ENCODE peak calls at places on chromosomes 11 and 22, in nine cellular contexts. R, J, T, E, C, S, X, I and V are unnamed samples.

GRCh38 chr11:4539603-4540219 is 5.3 kb upstream of the OR52M1 start:
- DNase-seq in R (peak), C (peak), S (peak), I (peak), J (no peak), E (peak), X (peak), T (no peak), V (peak)

GRCh38 chr22:39522567-39523300 is 2.4 kb downstream of the ATF4 start:
- DNase-seq in T (no peak), C (no peak), I (no peak), S (peak), E (peak), R (no peak), J (no peak), X (no peak), V (peak)

GRCh38 chr22:30858976-30859713 is 109.4 kb downstream of the MORC2 start:
- DNase-seq in X (peak), E (no peak), J (peak), T (no peak), R (no peak), S (no peak), C (peak), I (no peak), V (peak)

GRCh38 chr11:63889344-63889743 is 27.6 kb downstream of the RCOR2 start:
- DNase-seq in R (no peak), S (no peak), T (no peak), J (no peak), I (no peak), E (no peak), X (no peak), C (no peak), V (peak)

GRCh38 chr22:20140521-20140964 is 8.9 kb downstream of the ZDHHC8 start:
- DNase-seq in S (no peak), X (no peak), C (no peak), E (no peak), R (no peak), I (no peak), J (no peak), T (no peak), V (no peak)

GRCh38 chr22:41290262-41291221 is 4.6 kb upstream of the RANGAP1 start:
- DNase-seq in X (no peak), J (no peak), C (no peak), E (peak), T (no peak), S (no peak), I (peak), R (no peak), V (no peak)

GRCh38 chr11:41003339-41003992 is 456.0 kb downstream of the LRRC4C start:
- DNase-seq in T (no peak), J (no peak), X (no peak), E (no peak), R (no peak), C (no peak), S (no peak), I (no peak), V (no peak)

GRCh38 chr22:39306456-39307361 is 12.7 kb downstream of the RPL3 start:
- DNase-seq in J (no peak), C (peak), I (peak), S (no peak), E (peak), R (no peak), X (peak), T (no peak), V (peak)

GRCh38 chr11:2694995-2695939 is 4.5 kb downstream of the KCNQ1OT1 start:
- DNase-seq in T (no peak), C (no peak), E (no peak), S (peak), R (peak), I (no peak), X (peak), J (no peak), V (no peak)
- TF ChIP-seq EP300 in T (no peak), C (no peak), E (no peak), S (no peak), R (no peak), I (no peak), X (no peak), J (no peak), V (no peak)

DNA sequence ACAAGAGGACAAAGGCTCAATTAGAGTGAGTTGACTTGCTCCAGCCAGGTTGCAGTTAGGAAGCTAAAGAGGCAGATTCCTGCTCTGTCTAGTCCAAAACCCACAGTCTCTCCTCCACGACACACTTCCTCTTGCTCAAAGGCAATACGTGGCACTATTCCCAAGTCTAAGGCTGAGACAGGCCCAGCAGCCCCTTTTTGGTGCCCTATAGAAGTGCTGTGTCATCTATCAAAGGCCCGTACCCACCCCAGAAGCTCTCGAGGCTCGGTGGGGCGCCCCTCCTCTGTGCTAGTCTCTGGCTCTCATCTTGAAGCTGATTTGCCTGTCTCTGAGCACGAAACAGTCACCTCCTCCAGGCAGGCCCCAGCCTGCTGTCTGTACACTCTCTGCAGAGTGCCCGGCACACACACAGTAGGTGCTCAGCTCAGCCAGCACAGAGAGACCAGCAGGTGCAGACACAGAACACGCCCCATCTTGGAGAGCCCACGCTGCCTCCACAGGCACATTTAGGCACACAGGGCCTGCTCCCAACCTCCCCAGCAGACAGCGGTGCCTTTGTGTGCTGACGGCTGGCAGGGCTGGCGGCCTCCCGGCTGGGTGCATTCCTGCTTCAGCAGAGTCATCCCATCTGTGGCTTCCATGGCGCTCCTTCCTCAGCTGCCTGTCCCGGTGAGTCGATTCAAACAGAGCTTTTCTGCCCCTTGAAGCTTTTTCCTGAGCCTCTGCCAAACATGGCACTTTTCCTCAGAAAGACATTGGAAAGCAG is 52.7 kb downstream of the MYH9 start:
- DNase-seq in T (no peak), E (no peak), X (no peak), S (no peak), J (no peak), I (no peak), R (no peak), C (peak), V (no peak)
- TF ChIP-seq EP300 in T (no peak), E (no peak), X (no peak), S (no peak), J (no peak), I (no peak), R (no peak), C (no peak), V (no peak)

DNA sequence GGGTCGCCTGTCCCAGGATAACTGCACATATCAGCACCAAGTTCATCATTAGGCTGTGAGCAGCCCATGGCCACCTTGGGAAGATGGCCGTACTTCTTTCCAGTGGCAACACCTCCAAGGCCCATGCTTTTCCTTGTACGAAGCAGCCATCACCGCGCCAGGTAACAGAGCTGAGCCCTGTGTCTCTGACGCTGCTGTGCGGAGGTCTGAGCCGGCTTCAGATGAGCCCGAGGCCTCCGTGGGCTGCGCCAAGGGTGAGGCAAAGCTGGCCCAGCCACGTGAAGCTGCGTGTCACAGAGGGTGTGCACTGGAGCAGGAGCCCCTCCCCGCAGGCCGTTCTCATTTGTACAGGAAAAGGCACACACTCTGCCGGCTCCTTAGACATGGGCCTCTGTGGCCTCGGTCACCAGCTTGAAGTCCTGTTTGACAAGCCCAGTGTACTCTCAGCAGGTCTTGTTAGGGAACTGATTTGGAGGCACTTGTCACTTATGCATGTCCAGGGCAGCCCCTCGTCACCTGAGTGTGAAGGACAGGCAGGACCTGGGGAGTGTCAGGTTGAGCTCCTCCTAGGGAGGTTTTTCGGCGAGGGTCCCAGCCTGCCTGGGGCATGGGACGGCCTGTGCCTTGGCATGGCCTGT is 401.5 kb downstream of the TBC1D22A start:
- DNase-seq in X (peak), R (peak), T (no peak), C (no peak), J (no peak), S (peak), I (no peak), E (no peak), V (no peak)
- TF ChIP-seq EP300 in X (no peak), R (no peak), T (no peak), C (no peak), J (no peak), S (no peak), I (no peak), E (no peak), V (no peak)

GRCh38 chr11:26285593-26285992 is 46.3 kb upstream of the ANO3 start:
- DNase-seq in S (no peak), J (no peak), E (no peak), X (no peak), T (no peak), C (no peak), R (no peak), I (no peak), V (no peak)
- TF ChIP-seq EP300 in S (no peak), J (no peak), E (no peak), X (no peak), T (no peak), C (no peak), R (no peak), I (no peak), V (no peak)